ENCODE peak calls at places on chromosomes 13 and 19, in four cellular contexts. One of them, this sample, is unnamed.

GRCh38 chr13:112859817-112860190 is 109.2 kb upstream of the MCF2L start:
- DNase-seq in HepG2: no peak
- DNase-seq in K562: no peak
- DNase-seq in GM12878: no peak
- DNase-seq in this sample: no peak

GRCh38 chr13:36436811-36437210 is 4.5 kb downstream of the CCNA1 start:
- DNase-seq in HepG2: no peak
- DNase-seq in K562: no peak
- DNase-seq in GM12878: no peak
- DNase-seq in this sample: no peak

GRCh38 chr19:55146648-55147218 is 2.3 kb downstream of the TNNT1 start:
- DNase-seq in HepG2: peak
- DNase-seq in K562: peak
- DNase-seq in GM12878: no peak
- DNase-seq in this sample: peak

GRCh38 chr13:79631260-79631659 is 150.3 kb downstream of the NDFIP2 start:
- DNase-seq in HepG2: no peak
- DNase-seq in K562: no peak
- DNase-seq in GM12878: no peak
- DNase-seq in this sample: no peak

GRCh38 chr13:111919286-111919685 is 147.7 kb upstream of the SOX1 start:
- DNase-seq in HepG2: no peak
- DNase-seq in K562: no peak
- DNase-seq in GM12878: no peak
- DNase-seq in this sample: no peak

GRCh38 chr13:30803791-30804190 is 68.4 kb downstream of the ALOX5AP start:
- DNase-seq in HepG2: no peak
- DNase-seq in K562: no peak
- DNase-seq in GM12878: no peak
- DNase-seq in this sample: no peak

GRCh38 chr19:38711726-38712153 is 32.5 kb downstream of the CAPN12 start:
- DNase-seq in HepG2: no peak
- DNase-seq in K562: no peak
- DNase-seq in GM12878: no peak
- DNase-seq in this sample: no peak

GRCh38 chr19:10655457-10656312 is 1.5 kb downstream of the ILF3 start:
- DNase-seq in HepG2: peak
- DNase-seq in K562: no peak
- DNase-seq in GM12878: no peak
- DNase-seq in this sample: no peak

GRCh38 chr19:39046037-39046821 is 13.9 kb upstream of the FBXO27 start:
- DNase-seq in HepG2: peak
- DNase-seq in K562: peak
- DNase-seq in GM12878: no peak
- DNase-seq in this sample: no peak

GRCh38 chr13:51921790-51922740 is 60.3 kb downstream of the CCDC70 start:
- DNase-seq in HepG2: no peak
- DNase-seq in K562: peak
- DNase-seq in GM12878: no peak
- DNase-seq in this sample: no peak

GRCh38 chr19:7751157-7751783 is 3.9 kb upstream of the CD209 start:
- DNase-seq in HepG2: no peak
- DNase-seq in K562: no peak
- DNase-seq in GM12878: peak
- DNase-seq in this sample: no peak

GRCh38 chr13:74575729-74576125 is 441.5 kb upstream of the KLF12 start:
- DNase-seq in HepG2: no peak
- DNase-seq in K562: peak
- DNase-seq in GM12878: no peak
- DNase-seq in this sample: peak

GRCh38 chr13:79393564-79394249 is 12.3 kb downstream of the RBM26 start:
- DNase-seq in HepG2: peak
- DNase-seq in K562: no peak
- DNase-seq in GM12878: no peak
- DNase-seq in this sample: no peak

GRCh38 chr19:16940626-16941025 is 51.8 kb downstream of the F2RL3 start:
- DNase-seq in HepG2: no peak
- DNase-seq in K562: no peak
- DNase-seq in GM12878: no peak
- DNase-seq in this sample: no peak

GRCh38 chr19:7916137-7916907 is 1.7 kb downstream of the TGFBR3L start:
- DNase-seq in HepG2: no peak
- DNase-seq in K562: no peak
- DNase-seq in GM12878: no peak
- DNase-seq in this sample: peak

GRCh38 chr13:106967391-106967790 is 399.5 kb upstream of the ARGLU1 start:
- DNase-seq in HepG2: no peak
- DNase-seq in K562: no peak
- DNase-seq in GM12878: no peak
- DNase-seq in this sample: no peak

GRCh38 chr19:45667620-45668341 is at the start of gene GIPR:
- DNase-seq in HepG2: peak
- DNase-seq in K562: peak
- DNase-seq in GM12878: no peak
- DNase-seq in this sample: peak

GRCh38 chr13:50448535-50448981 is 394.9 kb downstream of the DLEU7 start:
- DNase-seq in HepG2: no peak
- DNase-seq in K562: no peak
- DNase-seq in GM12878: no peak
- DNase-seq in this sample: no peak

GRCh38 chr19:3771033-3771905 is 759 bp downstream of the RAX2 start:
- DNase-seq in HepG2: no peak
- DNase-seq in K562: no peak
- DNase-seq in GM12878: no peak
- DNase-seq in this sample: no peak

GRCh38 chr13:83499286-83499685 is 383.0 kb downstream of the SLITRK1 start:
- DNase-seq in HepG2: no peak
- DNase-seq in K562: no peak
- DNase-seq in GM12878: no peak
- DNase-seq in this sample: no peak

GRCh38 chr19:29543381-29543780 is 17.6 kb downstream of the VSTM2B start:
- DNase-seq in HepG2: no peak
- DNase-seq in K562: no peak
- DNase-seq in GM12878: no peak
- DNase-seq in this sample: no peak

GRCh38 chr13:25687622-25688225 is 315.9 kb downstream of the ATP8A2 start:
- DNase-seq in HepG2: no peak
- DNase-seq in K562: no peak
- DNase-seq in GM12878: no peak
- DNase-seq in this sample: no peak

GRCh38 chr13:44271915-44272341 is 101.7 kb upstream of the SERP2 start:
- DNase-seq in HepG2: no peak
- DNase-seq in K562: no peak
- DNase-seq in GM12878: no peak
- DNase-seq in this sample: no peak

GRCh38 chr19:1234670-1235380 is 3.0 kb downstream of the CBARP start:
- DNase-seq in HepG2: no peak
- DNase-seq in K562: no peak
- DNase-seq in GM12878: no peak
- DNase-seq in this sample: no peak

GRCh38 chr13:46183018-46183940 is 1.3 kb upstream of the LCP1 start:
- DNase-seq in HepG2: no peak
- DNase-seq in K562: peak
- DNase-seq in GM12878: no peak
- DNase-seq in this sample: no peak

GRCh38 chr13:112204881-112205327 is 138.0 kb downstream of the SOX1 start:
- DNase-seq in HepG2: no peak
- DNase-seq in K562: no peak
- DNase-seq in GM12878: no peak
- DNase-seq in this sample: peak

GRCh38 chr13:73039201-73040108 is 19.4 kb upstream of the KLF5 start:
- DNase-seq in HepG2: no peak
- DNase-seq in K562: no peak
- DNase-seq in GM12878: no peak
- DNase-seq in this sample: no peak

DNA sequence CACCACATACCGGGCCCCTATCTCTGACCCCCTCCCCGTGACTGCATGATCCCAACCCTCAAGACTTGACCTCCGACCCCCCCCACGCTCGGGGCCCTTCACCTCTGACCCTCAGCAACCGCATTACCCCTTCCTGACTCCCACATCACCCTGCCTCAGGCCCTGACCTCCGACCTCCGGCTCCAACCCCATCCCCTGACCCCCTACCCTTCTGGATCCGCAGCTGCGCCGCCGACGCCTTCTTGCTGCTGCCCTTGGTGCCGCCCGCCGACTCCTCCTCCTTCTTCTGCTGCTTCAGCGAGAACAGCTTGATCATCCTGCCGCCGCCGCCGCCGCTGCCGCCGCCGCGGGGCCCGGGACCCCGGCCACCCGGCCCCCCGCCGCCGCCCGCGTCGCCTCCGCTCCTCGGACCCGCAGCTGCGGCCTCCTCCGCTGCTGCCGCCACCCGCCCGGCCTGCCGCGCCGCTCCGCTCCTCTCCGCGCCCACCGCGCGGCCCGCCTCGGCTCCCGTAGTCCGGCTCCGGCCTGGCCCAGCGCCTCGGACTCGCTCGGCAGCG is at the start of gene UBE2M:
- DNase-seq in HepG2: no peak
- DNase-seq in K562: peak
- DNase-seq in GM12878: no peak
- DNase-seq in this sample: peak
- TF ChIP-seq NR2C2 in HepG2: peak
- TF ChIP-seq NR2C2 in K562: peak
- TF ChIP-seq NR2C2 in GM12878: no peak
- TF ChIP-seq NR2C2 in this sample: peak

DNA sequence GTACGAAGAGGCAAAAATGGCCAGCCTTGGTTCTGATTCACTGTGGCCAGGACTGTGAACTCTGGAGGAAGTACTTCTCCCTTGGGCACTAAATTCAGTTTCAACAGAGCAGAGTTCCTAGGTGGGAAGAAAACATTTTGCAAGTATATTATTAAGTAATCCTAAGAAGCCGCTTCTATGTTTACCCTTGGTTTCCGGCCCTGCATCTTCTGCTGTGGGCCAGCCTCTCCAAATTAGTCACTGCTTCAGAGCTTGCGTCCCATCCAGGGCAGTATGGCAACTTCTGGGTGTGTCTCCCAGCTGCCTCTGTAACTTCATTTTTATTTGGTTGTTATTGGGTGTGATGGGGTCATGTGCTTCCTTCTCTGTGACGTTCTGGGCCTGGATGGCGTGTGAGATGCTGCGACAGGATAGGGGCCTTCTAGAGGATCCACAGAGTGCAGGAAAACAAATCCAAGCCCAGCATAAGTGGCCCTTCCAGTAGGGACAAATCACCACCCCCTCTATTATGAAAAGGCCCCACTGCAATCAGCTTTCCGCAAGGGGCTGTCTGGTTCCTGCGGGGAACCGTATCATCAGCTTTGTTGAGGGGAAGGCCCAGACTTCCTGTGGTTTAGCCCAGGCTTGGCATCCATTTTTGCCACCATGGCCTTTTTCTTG is 55.1 kb upstream of the C1QTNF9 start:
- DNase-seq in HepG2: no peak
- DNase-seq in K562: no peak
- DNase-seq in GM12878: no peak
- DNase-seq in this sample: no peak
- TF ChIP-seq USF2 in HepG2: no peak
- TF ChIP-seq USF2 in K562: no peak
- TF ChIP-seq USF2 in GM12878: no peak
- TF ChIP-seq USF2 in this sample: no peak

GRCh38 chr13:99178636-99179035 is 22.0 kb upstream of the UBAC2 start:
- DNase-seq in HepG2: no peak
- DNase-seq in K562: no peak
- DNase-seq in GM12878: no peak
- DNase-seq in this sample: no peak
- TF ChIP-seq NR2C2 in HepG2: no peak
- TF ChIP-seq NR2C2 in K562: no peak
- TF ChIP-seq NR2C2 in GM12878: no peak
- TF ChIP-seq NR2C2 in this sample: no peak

DNA sequence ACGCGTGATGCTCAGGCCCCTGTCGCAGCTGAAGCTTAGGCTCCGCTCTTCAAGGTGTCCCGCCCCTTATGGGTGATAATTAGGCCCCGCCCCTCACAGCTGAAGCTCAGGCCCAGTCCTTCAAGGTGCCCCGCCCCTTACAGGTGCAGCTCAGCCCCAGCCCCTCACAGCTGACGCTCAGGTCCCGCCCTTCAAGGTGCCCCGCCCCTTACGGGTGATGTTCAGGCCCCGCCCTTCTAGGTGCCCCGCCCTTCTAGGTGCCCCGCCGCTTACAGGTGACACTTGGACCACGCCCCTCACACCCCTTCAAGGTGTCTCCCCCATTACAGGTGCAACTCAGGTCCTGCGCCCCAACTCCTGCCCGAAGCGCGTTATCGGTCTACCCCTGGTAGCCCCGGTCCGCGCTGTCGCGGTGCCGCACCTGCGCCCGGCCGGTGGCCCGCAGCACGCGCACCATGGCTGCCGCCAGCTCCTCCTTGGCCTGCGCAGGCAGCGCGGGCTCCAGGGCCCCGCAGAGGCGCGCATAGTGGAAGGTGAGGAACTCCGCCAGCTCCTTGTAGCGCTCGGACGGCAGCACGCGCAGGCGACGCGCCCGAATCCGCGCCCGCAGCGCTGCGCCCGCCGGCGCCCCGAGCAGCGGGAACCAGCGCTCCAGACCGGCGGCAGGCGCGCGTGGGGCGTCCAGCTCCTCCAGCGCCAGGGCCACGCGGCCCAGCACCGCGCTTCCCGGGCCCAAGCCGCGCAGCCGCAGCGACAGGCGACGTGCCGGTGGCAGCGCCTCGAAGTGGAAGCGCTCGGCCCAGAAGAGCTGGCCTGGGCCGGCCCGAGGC is 7.3 kb downstream of the RASAL3 start:
- DNase-seq in HepG2: no peak
- DNase-seq in K562: no peak
- DNase-seq in GM12878: no peak
- DNase-seq in this sample: peak
- TF ChIP-seq USF2 in HepG2: no peak
- TF ChIP-seq USF2 in K562: no peak
- TF ChIP-seq USF2 in GM12878: no peak
- TF ChIP-seq USF2 in this sample: no peak

GRCh38 chr13:33251131-33251629 is 34.4 kb downstream of the STARD13 start:
- DNase-seq in HepG2: no peak
- DNase-seq in K562: no peak
- DNase-seq in GM12878: peak
- DNase-seq in this sample: no peak
- TF ChIP-seq NR2C2 in HepG2: no peak
- TF ChIP-seq NR2C2 in K562: no peak
- TF ChIP-seq NR2C2 in GM12878: no peak
- TF ChIP-seq NR2C2 in this sample: no peak

DNA sequence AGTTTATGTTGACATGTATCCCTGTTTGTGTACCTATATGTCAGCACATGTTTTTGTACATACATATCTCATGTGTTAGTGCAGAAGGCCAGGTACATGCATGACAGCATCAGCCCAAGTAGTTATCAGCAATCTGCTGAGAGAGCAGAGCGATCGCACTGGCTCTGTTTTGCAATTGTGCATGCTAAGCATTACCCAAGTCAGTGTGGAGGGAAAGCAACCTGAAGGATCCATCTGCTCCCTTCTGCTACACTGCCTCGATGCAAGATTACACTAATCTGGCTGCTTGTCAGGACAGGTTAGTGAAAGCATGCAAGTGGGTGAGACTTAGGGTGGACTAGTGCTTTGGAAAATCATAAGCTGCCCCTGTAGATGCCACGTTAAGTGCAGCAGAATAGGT is 211.8 kb downstream of the PCCA start:
- DNase-seq in HepG2: no peak
- DNase-seq in K562: no peak
- DNase-seq in GM12878: no peak
- DNase-seq in this sample: no peak
- TF ChIP-seq USF2 in HepG2: no peak
- TF ChIP-seq USF2 in K562: no peak
- TF ChIP-seq USF2 in GM12878: no peak
- TF ChIP-seq USF2 in this sample: no peak

This sample was measured in WTC11.